ENCODE peak calls at places on chromosomes 4 and X, in four cellular contexts. C, K, D and I are unnamed samples.
A peak's percentile ranks its signal among the peaks of the same experiment; 100 is the strongest.

GRCh38 chr4:125681240-125681639 is 366.5 kb downstream of the FAT4 start:
- DNase-seq in K (no peak), C (no peak), D (no peak), I (no peak)

GRCh38 chrX:49220100-49220499 is 13.0 kb downstream of the CACNA1F start:
- DNase-seq in K (no peak), D (no peak), C (no peak), I (no peak)

GRCh38 chr4:183758006-183758734 is 99.1 kb downstream of the TRAPPC11 start:
- DNase-seq in D (no peak), C (no peak), K (no peak), I (no peak)

GRCh38 chr4:29319663-29320340 is 1400.4 kb upstream of the PCDH7 start:
- DNase-seq in K (no peak), D (no peak), C (no peak), I (no peak)

GRCh38 chrX:20224814-20225487 is 41.8 kb downstream of the RPS6KA3 start:
- DNase-seq in C (no peak), D (no peak), K (no peak), I (no peak)

GRCh38 chrX:152821145-152821765 is 9.3 kb downstream of the CETN2 start:
- DNase-seq in K (no peak), D (no peak), C (no peak), I (no peak)

GRCh38 chr4:19993222-19993621 is 258.5 kb upstream of the SLIT2 start:
- DNase-seq in K (no peak), C (no peak), D (no peak), I (no peak)

GRCh38 chrX:109926743-109927662 is 75.9 kb upstream of the TMEM164 start:
- DNase-seq in K (no peak), C (no peak), D (no peak), I (no peak)

GRCh38 chr4:16129336-16129735 is 45.5 kb upstream of the PROM1 start:
- DNase-seq in C (no peak), K (no peak), D (no peak), I (no peak)

GRCh38 chr4:15677507-15677988 is 4.1 kb upstream of the FAM200B start:
- DNase-seq in K (no peak), C (no peak), D (no peak), I (no peak)

GRCh38 chr4:117640836-117641235 is 393.4 kb upstream of the NDST3 start:
- DNase-seq in K (no peak), D (no peak), C (no peak), I (no peak)

GRCh38 chr4:185096032-185096653 is 46.9 kb upstream of the SLC25A4 start:
- DNase-seq in C (no peak), K (no peak), D (no peak), I (peak; percentile 15)